ENCODE peak calls at places on chromosomes 13 and 19, in nine cellular contexts. H, P, A, M, W, Z, D, K and Y are unnamed samples.
A peak's percentile ranks its signal among the peaks of the same experiment; 100 is the strongest.

GRCh38 chr19:33392341-33393285 is 19.1 kb downstream of the CEBPG start:
- DNase-seq in H (no peak), P (no peak), A (no peak), M (no peak), W (no peak), Z (no peak), D (no peak), K (no peak), Y (no peak)

GRCh38 chr13:33205804-33206221 is 79.7 kb downstream of the STARD13 start:
- DNase-seq in H (no peak), P (no peak), A (no peak), M (no peak), W (no peak), Z (no peak), D (no peak), K (no peak), Y (no peak)

GRCh38 chr13:60689571-60689970 is 292.6 kb downstream of the TDRD3 start:
- DNase-seq in H (no peak), P (no peak), A (no peak), M (no peak), W (no peak), Z (no peak), D (no peak), K (no peak), Y (no peak)

GRCh38 chr13:64723735-64724134 is 2506.4 kb downstream of the PCDH9 start:
- DNase-seq in H (no peak), P (peak; percentile 73), A (peak; percentile 75), M (no peak), W (no peak), Z (no peak), D (no peak), K (no peak), Y (no peak)

GRCh38 chr13:50156140-50156539 is 140.9 kb downstream of the KCNRG start:
- DNase-seq in H (no peak), P (no peak), A (peak; percentile 72), M (no peak), W (no peak), Z (no peak), D (no peak), K (no peak), Y (no peak)

GRCh38 chr19:48419158-48419920 is 25.9 kb downstream of the GRIN2D start:
- DNase-seq in H (no peak), P (peak; percentile 88), A (peak; percentile 58), M (peak; percentile 77), W (no peak), Z (no peak), D (peak; percentile 50), K (peak; percentile 40), Y (peak; percentile 61)

GRCh38 chr13:73952683-73953082 is 181.5 kb downstream of the KLF12 start:
- DNase-seq in H (no peak), P (no peak), A (no peak), M (no peak), W (no peak), Z (no peak), D (no peak), K (no peak), Y (no peak)

GRCh38 chr19:44735011-44735410 is 13.5 kb upstream of the BCL3 start:
- DNase-seq in H (no peak), P (no peak), A (no peak), M (no peak), W (no peak), Z (no peak), D (no peak), K (no peak), Y (no peak)

GRCh38 chr13:54486421-54487166 is 1458.0 kb downstream of the OLFM4 start:
- DNase-seq in H (no peak), P (no peak), A (no peak), M (no peak), W (no peak), Z (no peak), D (no peak), K (no peak), Y (no peak)

GRCh38 chr19:294819-295686 is 3.9 kb upstream of the PLPP2 start:
- DNase-seq in H (no peak), P (peak; percentile 55), A (peak; percentile 87), M (peak; percentile 75), W (peak; percentile 39), Z (no peak), D (no peak), K (peak; percentile 41), Y (no peak)

GRCh38 chr13:43472344-43472743 is 314.4 kb downstream of the ENOX1 start:
- DNase-seq in H (no peak), P (no peak), A (no peak), M (no peak), W (no peak), Z (no peak), D (no peak), K (no peak), Y (no peak)

GRCh38 chr13:66915596-66916185 is 314.4 kb downstream of the PCDH9 start:
- DNase-seq in H (no peak), P (no peak), A (no peak), M (no peak), W (no peak), Z (no peak), D (no peak), K (no peak), Y (no peak)

GRCh38 chr19:13005861-13006370 is 10.6 kb downstream of the NFIX start:
- DNase-seq in H (no peak), P (no peak), A (no peak), M (no peak), W (no peak), Z (no peak), D (no peak), K (no peak), Y (no peak)

GRCh38 chr19:4009990-4010807 is 2.7 kb downstream of the PIAS4 start:
- DNase-seq in H (no peak), P (no peak), A (no peak), M (no peak), W (no peak), Z (no peak), D (no peak), K (no peak), Y (no peak)

GRCh38 chr19:31937983-31938382 is 407.4 kb upstream of the ZNF507 start:
- DNase-seq in H (no peak), P (no peak), A (no peak), M (no peak), W (no peak), Z (no peak), D (no peak), K (no peak), Y (no peak)

GRCh38 chr19:35818445-35818844 is 5.8 kb upstream of the PRODH2 start:
- DNase-seq in H (no peak), P (no peak), A (no peak), M (no peak), W (no peak), Z (no peak), D (no peak), K (no peak), Y (no peak)

GRCh38 chr19:44719262-44719701 is 20.3 kb downstream of the CEACAM16 start:
- DNase-seq in H (no peak), P (no peak), A (no peak), M (no peak), W (no peak), Z (no peak), D (no peak), K (no peak), Y (no peak)

GRCh38 chr13:70520275-70520674 is 412.0 kb upstream of the KLHL1 start:
- DNase-seq in H (no peak), P (no peak), A (no peak), M (no peak), W (no peak), Z (no peak), D (no peak), K (no peak), Y (no peak)

GRCh38 chr19:40718774-40719391 is 2.0 kb downstream of the ITPKC start:
- DNase-seq in H (no peak), P (peak; percentile 53), A (peak; percentile 64), M (peak; percentile 57), W (no peak), Z (no peak), D (no peak), K (no peak), Y (no peak)

GRCh38 chr13:110387451-110388140 is 80.5 kb downstream of the COL4A2 start:
- DNase-seq in H (no peak), P (peak; percentile 70), A (no peak), M (peak; percentile 33), W (no peak), Z (no peak), D (no peak), K (no peak), Y (no peak)

GRCh38 chr19:56508282-56508778 is 675 bp downstream of the ZNF471 start:
- DNase-seq in H (no peak), P (no peak), A (no peak), M (no peak), W (no peak), Z (peak; percentile 10), D (no peak), K (no peak), Y (no peak)

GRCh38 chr19:55939206-55939605 is 7.1 kb upstream of the NLRP13 start:
- DNase-seq in H (no peak), P (no peak), A (no peak), M (no peak), W (no peak), Z (no peak), D (no peak), K (no peak), Y (no peak)

GRCh38 chr13:37023871-37024270 is 23.3 kb downstream of the EXOSC8 start:
- DNase-seq in H (no peak), P (no peak), A (peak; percentile 58), M (no peak), W (no peak), Z (no peak), D (no peak), K (no peak), Y (no peak)

GRCh38 chr13:100129605-100130004 is 40.7 kb downstream of the PCCA start:
- DNase-seq in H (no peak), P (peak; percentile 67), A (no peak), M (no peak), W (no peak), Z (no peak), D (no peak), K (no peak), Y (no peak)